ENCODE peak calls at places on chromosomes 6 and 20, in five cellular contexts. Z is IMR-90, Y is PC-9, O is cardiac fibroblast, D is sigmoid colon. C is an unnamed sample.

GRCh38 chr6:43989556-43990248 is 137.6 kb downstream of the MRPL14 start:
- DNase-seq in Z (no peak), Y (no peak), O (no peak), D (no peak), C (peak)

GRCh38 chr6:161694995-161695394 is 421.1 kb upstream of the AGPAT4 start:
- DNase-seq in Z (no peak), Y (no peak), O (peak), D (no peak), C (no peak)

GRCh38 chr6:71040043-71040442 is 83.2 kb upstream of the B3GAT2 start:
- DNase-seq in Z (no peak), Y (no peak), O (no peak), D (no peak), C (no peak)

GRCh38 chr6:35427851-35428321 is 24.3 kb upstream of the FANCE start:
- DNase-seq in Z (peak), Y (no peak), O (peak), D (no peak), C (no peak)

GRCh38 chr6:18503588-18504231 is 116.6 kb downstream of the RNF144B start:
- DNase-seq in Z (peak), Y (peak), O (peak), D (peak), C (peak)

GRCh38 chr20:44395183-44395962 is 39.9 kb downstream of the HNF4A start:
- DNase-seq in Z (no peak), Y (no peak), O (no peak), D (no peak), C (no peak)

GRCh38 chr20:24977336-24977735 is 15.2 kb downstream of the APMAP start:
- DNase-seq in Z (no peak), Y (no peak), O (no peak), D (peak), C (no peak)

GRCh38 chr6:159726918-159727716 is at the start of gene WTAP:
- DNase-seq in Z (peak), Y (peak), O (peak), D (peak), C (peak)

GRCh38 chr6:44493593-44493992 is 106.1 kb downstream of the CDC5L start:
- DNase-seq in Z (no peak), Y (no peak), O (no peak), D (no peak), C (no peak)

GRCh38 chr6:14228571-14228970 is 111.0 kb downstream of the CD83 start:
- DNase-seq in Z (peak), Y (no peak), O (peak), D (no peak), C (no peak)

GRCh38 chr6:154974485-154975149 is 20.5 kb upstream of the TIAM2 start:
- DNase-seq in Z (no peak), Y (no peak), O (no peak), D (no peak), C (no peak)

GRCh38 chr6:6220718-6221117 is 99.7 kb downstream of the F13A1 start:
- DNase-seq in Z (no peak), Y (no peak), O (no peak), D (no peak), C (no peak)

GRCh38 chr6:6221829-6222535 is 98.5 kb downstream of the F13A1 start:
- DNase-seq in Z (no peak), Y (no peak), O (no peak), D (no peak), C (no peak)

GRCh38 chr6:6218246-6219085 is 102.0 kb downstream of the F13A1 start:
- DNase-seq in Z (no peak), Y (no peak), O (no peak), D (no peak), C (no peak)

GRCh38 chr6:6219716-6220115 is 100.7 kb downstream of the F13A1 start:
- DNase-seq in Z (no peak), Y (no peak), O (no peak), D (no peak), C (no peak)

DNA sequence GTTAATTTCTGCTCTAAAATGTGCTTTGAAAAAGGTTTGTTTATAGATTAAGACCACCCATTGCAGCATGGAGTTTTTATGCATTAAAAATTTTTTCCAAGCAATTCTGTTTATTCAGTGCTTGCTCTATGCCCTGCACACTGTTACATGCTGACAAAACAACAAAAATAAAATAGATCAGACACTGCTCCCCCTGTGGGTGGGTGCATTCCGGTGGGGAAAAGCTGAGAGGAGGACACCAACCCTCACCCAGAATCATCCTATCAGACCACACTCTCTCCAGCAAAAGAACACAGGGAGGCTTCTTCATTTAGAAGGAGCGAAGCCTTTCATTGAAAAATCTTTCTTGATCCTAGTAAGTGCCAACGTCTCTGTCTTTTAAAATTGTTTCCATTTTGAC is 102.6 kb downstream of the F13A1 start:
- DNase-seq in Z (no peak), Y (no peak), O (no peak), D (no peak), C (no peak)
- TF ChIP-seq CTCF in Z (no peak), Y (no peak), O (no peak), D (no peak), C (no peak)

GRCh38 chr20:61560361-61560853 is 308.3 kb downstream of the CDH4 start:
- DNase-seq in Z (peak), Y (no peak), O (peak), D (no peak), C (no peak)
- TF ChIP-seq CTCF in Z (peak), Y (no peak), O (peak), D (no peak), C (no peak)

GRCh38 chr6:41700577-41701347 is 34.6 kb downstream of the TFEB start:
- DNase-seq in Z (no peak), Y (no peak), O (no peak), D (no peak), C (no peak)
- TF ChIP-seq CTCF in Z (no peak), Y (no peak), O (no peak), D (no peak), C (no peak)

GRCh38 chr6:77462359-77463307 is 658 bp downstream of the HTR1B start:
- DNase-seq in Z (no peak), Y (no peak), O (no peak), D (peak), C (no peak)
- TF ChIP-seq CTCF in Z (peak), Y (no peak), O (peak), D (no peak), C (no peak)

GRCh38 chr6:228881-229651 is 63.2 kb upstream of the DUSP22 start:
- DNase-seq in Z (no peak), Y (no peak), O (no peak), D (no peak), C (no peak)

GRCh38 chr6:226516-227073 is 65.7 kb upstream of the DUSP22 start:
- DNase-seq in Z (no peak), Y (no peak), O (no peak), D (no peak), C (no peak)

GRCh38 chr6:227812-228338 is 64.4 kb upstream of the DUSP22 start:
- DNase-seq in Z (no peak), Y (no peak), O (no peak), D (no peak), C (peak)

GRCh38 chr6:225907-226306 is 66.4 kb upstream of the DUSP22 start:
- DNase-seq in Z (no peak), Y (no peak), O (no peak), D (no peak), C (no peak)

GRCh38 chr6:227074-227782 is 65.1 kb upstream of the DUSP22 start:
- DNase-seq in Z (no peak), Y (no peak), O (no peak), D (no peak), C (no peak)
- TF ChIP-seq CTCF in Z (no peak), Y (no peak), O (peak), D (no peak), C (no peak)

GRCh38 chr6:16318953-16319720 is 80.8 kb downstream of the GMPR start:
- DNase-seq in Z (no peak), Y (no peak), O (no peak), D (no peak), C (no peak)

GRCh38 chr6:16320533-16321340 is 82.3 kb downstream of the GMPR start:
- DNase-seq in Z (peak), Y (no peak), O (peak), D (no peak), C (no peak)

GRCh38 chr6:16318538-16318937 is 80.2 kb downstream of the GMPR start:
- DNase-seq in Z (peak), Y (no peak), O (peak), D (no peak), C (no peak)

GRCh38 chr6:16321341-16321710 is 82.9 kb downstream of the GMPR start:
- DNase-seq in Z (no peak), Y (no peak), O (no peak), D (no peak), C (no peak)

DNA sequence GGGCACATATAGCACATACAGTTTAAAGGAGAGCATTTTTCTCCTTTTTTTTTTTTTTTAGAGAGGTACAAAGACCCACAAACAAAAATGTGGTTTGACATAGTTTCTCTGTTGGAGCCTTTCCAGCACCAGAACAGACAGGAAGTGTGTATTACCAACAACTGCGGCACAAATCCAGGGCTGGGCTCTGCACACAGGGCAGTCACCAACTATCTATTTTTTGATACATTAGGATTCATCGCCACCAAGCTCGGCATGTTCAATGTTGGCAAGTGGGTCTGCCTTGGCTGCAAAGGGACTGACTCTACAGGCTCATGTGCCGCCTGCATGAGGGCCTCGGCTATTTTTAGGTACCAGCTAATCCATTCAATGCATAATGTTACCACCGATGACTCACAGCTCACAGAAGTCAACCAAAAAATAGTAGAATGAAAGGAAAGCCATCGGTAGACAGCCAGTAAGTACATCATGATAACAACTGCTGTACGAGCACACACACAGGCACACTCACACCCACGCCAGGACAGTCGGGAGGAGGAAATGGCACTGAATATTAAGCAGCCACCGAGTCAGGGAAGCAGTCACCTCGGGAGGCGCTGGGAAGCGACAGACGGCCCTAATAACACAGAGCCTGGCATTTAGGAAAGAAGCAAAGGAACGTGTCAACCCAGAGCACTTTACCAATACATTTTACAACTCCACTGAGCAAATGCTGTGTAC is 81.6 kb downstream of the GMPR start:
- DNase-seq in Z (peak), Y (peak), O (peak), D (peak), C (peak)
- TF ChIP-seq CTCF in Z (no peak), Y (no peak), O (no peak), D (no peak), C (no peak)

C was measured in pancreas.